ENCODE peak calls at places on chromosomes 7 and 10, in six cellular contexts. B is neuronal stem cell, L is IMR-90, Y is SK-N-SH, Z is HCT116, H is astrocyte. X is an unnamed sample.

GRCh38 chr7:40175725-40176510 is 41.1 kb downstream of the SUGCT start:
- DNase-seq in B (no peak), L (peak; percentile 69), Y (no peak), Z (no peak), H (peak; percentile 23), X (no peak)

GRCh38 chr10:60917331-60918280 is 26.4 kb downstream of the RHOBTB1 start:
- DNase-seq in B (no peak), L (peak; percentile 27), Y (no peak), Z (no peak), H (peak; percentile 59), X (no peak)

GRCh38 chr7:106566174-106566573 is 94.8 kb downstream of the CCDC71L start:
- DNase-seq in B (no peak), L (no peak), Y (no peak), Z (no peak), H (no peak), X (no peak)

GRCh38 chr10:69733791-69734261 is 67.9 kb upstream of the COL13A1 start:
- DNase-seq in B (no peak), L (peak; percentile 68), Y (no peak), Z (no peak), H (peak; percentile 70), X (no peak)

GRCh38 chr10:128274938-128275337 is 148.7 kb upstream of the MKI67 start:
- DNase-seq in B (no peak), L (no peak), Y (no peak), Z (no peak), H (no peak), X (no peak)

GRCh38 chr10:7408494-7409044 is 2.3 kb downstream of the SFMBT2 start:
- DNase-seq in B (no peak), L (peak; percentile 17), Y (peak; percentile 90), Z (no peak), H (no peak), X (peak; percentile 73)

GRCh38 chr10:89515031-89515841 is 20.2 kb downstream of the SLC16A12 start:
- DNase-seq in B (no peak), L (peak; percentile 100), Y (no peak), Z (no peak), H (peak; percentile 100), X (no peak)

GRCh38 chr7:519974-520458 is 370 bp upstream of the PDGFA start:
- DNase-seq in B (no peak), L (peak; percentile 36), Y (peak; percentile 83), Z (no peak), H (peak; percentile 49), X (peak; percentile 64)

GRCh38 chr7:134724606-134725005 is 54.8 kb upstream of the CALD1 start:
- DNase-seq in B (no peak), L (peak; percentile 54), Y (no peak), Z (peak; percentile 48), H (no peak), X (peak; percentile 57)

GRCh38 chr7:134723904-134724303 is 55.5 kb upstream of the CALD1 start:
- DNase-seq in B (no peak), L (no peak), Y (no peak), Z (no peak), H (no peak), X (no peak)

GRCh38 chr7:134722786-134723322 is 56.6 kb upstream of the CALD1 start:
- DNase-seq in B (no peak), L (no peak), Y (no peak), Z (no peak), H (no peak), X (no peak)

GRCh38 chr7:134718211-134718875 is 61.1 kb upstream of the CALD1 start:
- DNase-seq in B (no peak), L (no peak), Y (no peak), Z (no peak), H (no peak), X (no peak)

GRCh38 chr7:134720091-134720935 is 59.1 kb upstream of the CALD1 start:
- DNase-seq in B (no peak), L (peak; percentile 72), Y (no peak), Z (no peak), H (peak; percentile 77), X (no peak)
- H3K9ac ChIP-seq in B (no peak overlapping the region), L (no peak overlapping the region), Y (no peak overlapping the region), Z (no peak overlapping the region), H (peak overlapping the region; percentile 61), X (no peak overlapping the region)

GRCh38 chr10:114537791-114538543 is 120.1 kb downstream of the ABLIM1 start:
- DNase-seq in B (no peak), L (no peak), Y (no peak), Z (no peak), H (no peak), X (no peak)
- H3K4me2 ChIP-seq in B (peak overlapping the region; percentile 43), L (no peak overlapping the region), Y (no peak overlapping the region), Z (no peak overlapping the region), H (no peak overlapping the region), X (no peak overlapping the region)

GRCh38 chr10:22340362-22341189 is 4.7 kb upstream of the SPAG6 start:
- DNase-seq in B (peak; percentile 77), L (peak; percentile 82), Y (peak; percentile 89), Z (peak; percentile 76), H (peak; percentile 58), X (peak; percentile 94)
- H3K27ac ChIP-seq in B (peak overlapping the region; percentile 46), L (peak overlapping the region; percentile 89), Y (peak overlapping the region; percentile 91), Z (peak overlapping the region; percentile 89), H (peak overlapping the region; percentile 78), X (no peak overlapping the region)

GRCh38 chr7:28311670-28312069 is 100.6 kb upstream of the CREB5 start:
- DNase-seq in B (no peak), L (no peak), Y (no peak), Z (no peak), H (no peak), X (no peak)

GRCh38 chr7:28312973-28313372 is 99.3 kb upstream of the CREB5 start:
- DNase-seq in B (no peak), L (no peak), Y (no peak), Z (no peak), H (no peak), X (no peak)

GRCh38 chr7:28316489-28316888 is 95.8 kb upstream of the CREB5 start:
- DNase-seq in B (no peak), L (peak; percentile 86), Y (no peak), Z (no peak), H (peak; percentile 61), X (no peak)

GRCh38 chr7:28318126-28318762 is 94.1 kb upstream of the CREB5 start:
- DNase-seq in B (no peak), L (no peak), Y (no peak), Z (no peak), H (no peak), X (no peak)

DNA sequence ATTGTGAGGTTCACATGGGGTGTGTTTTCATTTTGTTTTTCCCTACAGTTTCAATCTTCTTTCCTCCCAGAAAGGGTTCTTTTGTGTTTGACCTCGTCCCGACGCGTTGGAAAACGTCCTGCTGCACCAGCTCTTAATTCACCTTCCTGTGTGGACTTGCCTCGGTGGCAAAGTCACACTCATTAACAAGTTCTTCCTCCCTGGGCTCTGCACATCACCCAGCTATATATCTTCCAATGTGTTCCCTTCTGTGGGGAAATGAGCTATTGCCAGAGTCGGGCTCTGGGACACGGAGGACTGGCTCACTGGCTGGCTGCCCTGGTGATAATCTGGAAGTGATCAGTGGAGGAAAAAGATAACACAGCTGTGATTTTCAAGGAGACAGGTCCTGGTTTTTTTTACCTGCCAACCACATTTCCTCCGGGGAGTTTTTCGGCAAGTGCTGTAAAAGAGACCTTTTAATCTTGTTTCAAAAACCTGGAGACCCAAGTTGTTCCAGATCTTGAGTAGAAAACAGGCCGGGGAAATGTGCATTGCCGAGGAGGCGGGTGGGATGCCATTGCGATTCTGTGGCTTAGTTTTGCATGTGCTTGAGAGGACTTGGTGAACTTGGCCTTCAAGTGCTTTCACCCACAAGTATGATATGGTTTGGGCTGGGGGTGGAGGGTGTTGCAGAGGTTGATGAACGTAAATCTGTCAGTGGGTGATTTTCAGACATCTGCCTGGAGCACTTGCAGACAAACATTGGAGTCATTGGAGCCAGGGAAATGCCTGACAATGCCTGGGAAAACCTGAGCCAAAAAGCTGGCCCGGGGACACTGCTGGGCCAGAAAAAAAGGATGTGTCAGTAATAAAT is 96.5 kb upstream of the CREB5 start:
- DNase-seq in B (no peak), L (peak; percentile 87), Y (peak; percentile 80), Z (no peak), H (peak; percentile 65), X (no peak)
- H3K9ac ChIP-seq in B (no peak overlapping the region), L (no peak overlapping the region), Y (no peak overlapping the region), Z (no peak overlapping the region), H (no peak overlapping the region), X (no peak overlapping the region)